ENCODE peak calls at places on chromosomes 13 and 19, in ten cellular contexts. D is colonic mucosa; V is neuronal stem cell; F is MM.1S; G is CD8-positive, alpha-beta T cell; I is SK-N-SH; L is IMR-90; K is body of pancreas; Y is adrenal gland; O is uterus. J is an unnamed sample. For H3K36me3, the result is how much of the 10 kb centered on the place peaks cover.

GRCh38 chr19:17183858-17184271 is 31.3 kb upstream of the USE1 start:
- DNase-seq in D (no peak), V (no peak), F (no peak), G (peak), I (no peak), L (no peak), K (no peak), Y (no peak), O (no peak), J (no peak)

GRCh38 chr19:11164879-11165406 is 9.4 kb upstream of the SPC24 start:
- DNase-seq in D (peak), V (no peak), F (no peak), G (no peak), I (no peak), L (peak), K (peak), Y (no peak), O (peak), J (peak)

GRCh38 chr19:7639863-7640348 is 3.0 kb downstream of the STXBP2 start:
- DNase-seq in D (no peak), V (no peak), F (no peak), G (no peak), I (no peak), L (no peak), K (no peak), Y (no peak), O (no peak), J (no peak)

GRCh38 chr13:94063096-94063495 is 416.4 kb downstream of the DCT start:
- DNase-seq in D (no peak), V (no peak), F (no peak), G (no peak), I (no peak), L (peak), K (no peak), Y (no peak), O (no peak), J (no peak)

GRCh38 chr19:17184381-17184841 is 30.7 kb upstream of the USE1 start:
- DNase-seq in D (no peak), V (no peak), F (no peak), G (peak), I (no peak), L (peak), K (no peak), Y (no peak), O (no peak), J (no peak)

GRCh38 chr13:90177519-90177918 is 1170.0 kb upstream of the MIR17HG start:
- DNase-seq in D (no peak), V (no peak), F (no peak), G (no peak), I (no peak), L (no peak), K (no peak), Y (no peak), O (no peak), J (no peak)

GRCh38 chr19:17327654-17328516 is 6.8 kb downstream of the ANO8 start:
- DNase-seq in D (peak), V (peak), F (no peak), G (peak), I (peak), L (no peak), K (peak), Y (peak), O (peak), J (peak)

GRCh38 chr13:93686399-93686798 is 459.8 kb downstream of the GPC6 start:
- DNase-seq in D (no peak), V (no peak), F (no peak), G (no peak), I (no peak), L (no peak), K (no peak), Y (no peak), O (no peak), J (no peak)

GRCh38 chr19:47002106-47002766 is 17.4 kb upstream of the NPAS1 start:
- DNase-seq in D (peak), V (no peak), F (no peak), G (no peak), I (no peak), L (no peak), K (no peak), Y (no peak), O (no peak), J (no peak)

GRCh38 chr19:1259873-1260748 is 9.0 kb upstream of the CIRBP start:
- DNase-seq in D (peak), V (no peak), F (no peak), G (no peak), I (no peak), L (no peak), K (peak), Y (no peak), O (no peak), J (no peak)

GRCh38 chr19:30890033-30890432 is 459.2 kb downstream of the TSHZ3 start:
- DNase-seq in D (no peak), V (no peak), F (no peak), G (no peak), I (no peak), L (no peak), K (no peak), Y (no peak), O (no peak), J (no peak)

GRCh38 chr19:30107351-30107750 is 165.3 kb downstream of the URI1 start:
- DNase-seq in D (no peak), V (no peak), F (no peak), G (no peak), I (no peak), L (no peak), K (no peak), Y (no peak), O (no peak), J (no peak)

GRCh38 chr13:46339035-46339666 is 47.9 kb downstream of the RUBCNL start:
- DNase-seq in D (no peak), V (no peak), F (no peak), G (no peak), I (no peak), L (peak), K (peak), Y (peak), O (no peak), J (no peak)

GRCh38 chr13:29162638-29163037 is 342.5 kb downstream of the MTUS2 start:
- DNase-seq in D (no peak), V (no peak), F (peak), G (no peak), I (no peak), L (no peak), K (no peak), Y (no peak), O (no peak), J (no peak)

GRCh38 chr19:56491399-56491798 is 14.3 kb upstream of the ZNF667 start:
- DNase-seq in D (no peak), V (no peak), F (no peak), G (no peak), I (no peak), L (peak), K (no peak), Y (no peak), O (no peak), J (no peak)
- H3K36me3 ChIP-seq in D (under half), V (under half), F (under half), G (under half), I (under half), L (under half), K (under half), Y (under half), O (under half), J (under half)

GRCh38 chr19:40279120-40279551 is 6.0 kb downstream of the AKT2 start:
- DNase-seq in D (peak), V (no peak), F (no peak), G (no peak), I (peak), L (peak), K (no peak), Y (no peak), O (peak), J (no peak)
- H3K27ac ChIP-seq in D (peak), V (no peak), F (no peak), G (no peak), I (no peak), L (no peak), K (no peak), Y (no peak), O (peak), J (peak)

GRCh38 chr19:15430526-15431120 is 11.8 kb upstream of the AKAP8L start:
- DNase-seq in D (no peak), V (no peak), F (no peak), G (no peak), I (no peak), L (no peak), K (no peak), Y (no peak), O (no peak), J (no peak)
- H3K4me3 ChIP-seq in D (no peak), V (no peak), F (peak), G (no peak), I (no peak), L (no peak), K (no peak), Y (no peak), O (no peak), J (peak)

GRCh38 chr13:51419015-51419636 is 33.7 kb downstream of the INTS6 start:
- DNase-seq in D (no peak), V (no peak), F (no peak), G (no peak), I (no peak), L (no peak), K (no peak), Y (no peak), O (no peak), J (no peak)
- H3K36me3 ChIP-seq in D (under half), V (half or more), F (under half), G (under half), I (under half), L (under half), K (under half), Y (under half), O (under half), J (under half)

J was measured in lung.